ENCODE peak calls at places on chromosomes 13 and 19, in six cellular contexts. N is BJ, X is psoas muscle, M is pancreas, E is keratinocyte, Q is endodermal cell. Z is an unnamed sample.

GRCh38 chr19:35261356-35262100 is 7.2 kb upstream of the USF2 start:
- DNase-seq in N (no peak), X (no peak), M (peak; percentile 21), E (no peak), Q (peak; percentile 42), Z (peak; percentile 62)

GRCh38 chr19:6236310-6237291 is 43.2 kb downstream of the MLLT1 start:
- DNase-seq in N (no peak), X (no peak), M (peak; percentile 95), E (no peak), Q (no peak), Z (no peak)

GRCh38 chr13:61406275-61406674 is 9.4 kb downstream of the PCDH20 start:
- DNase-seq in N (no peak), X (no peak), M (no peak), E (no peak), Q (no peak), Z (no peak)

GRCh38 chr19:44841255-44841654 is 4.8 kb upstream of the NECTIN2 start:
- DNase-seq in N (no peak), X (no peak), M (no peak), E (no peak), Q (no peak), Z (no peak)

GRCh38 chr13:71864094-71864980 is 2.7 kb downstream of the DACH1 start:
- DNase-seq in N (no peak), X (peak; percentile 22), M (peak; percentile 35), E (no peak), Q (no peak), Z (peak; percentile 24)

GRCh38 chr13:109357751-109358150 is 428.6 kb downstream of the IRS2 start:
- DNase-seq in N (no peak), X (no peak), M (no peak), E (no peak), Q (no peak), Z (no peak)

GRCh38 chr19:46218160-46218559 is 11.4 kb upstream of the IGFL1 start:
- DNase-seq in N (no peak), X (no peak), M (no peak), E (no peak), Q (peak; percentile 94), Z (no peak)

GRCh38 chr13:64591981-64592380 is 2638.2 kb downstream of the PCDH9 start:
- DNase-seq in N (peak; percentile 6), X (no peak), M (no peak), E (no peak), Q (no peak), Z (no peak)

GRCh38 chr19:53991224-53992113 is at the start of gene CACNG6:
- DNase-seq in N (no peak), X (peak; percentile 67), M (no peak), E (no peak), Q (peak; percentile 86), Z (no peak)

GRCh38 chr13:78827471-78827870 is 168.5 kb upstream of the OBI1 start:
- DNase-seq in N (no peak), X (no peak), M (no peak), E (no peak), Q (peak; percentile 47), Z (no peak)

GRCh38 chr13:73038064-73038463 is 20.7 kb upstream of the KLF5 start:
- DNase-seq in N (no peak), X (no peak), M (no peak), E (no peak), Q (no peak), Z (no peak)

GRCh38 chr13:54144809-54145208 is 1116.2 kb downstream of the OLFM4 start:
- DNase-seq in N (no peak), X (no peak), M (no peak), E (no peak), Q (no peak), Z (no peak)

GRCh38 chr19:53511933-53512374 is 26.0 kb upstream of the ZNF331 start:
- DNase-seq in N (no peak), X (peak; percentile 45), M (peak; percentile 65), E (no peak), Q (peak; percentile 94), Z (peak; percentile 40)

GRCh38 chr19:40668991-40669614 is 21.3 kb downstream of the NUMBL start:
- DNase-seq in N (no peak), X (no peak), M (no peak), E (no peak), Q (no peak), Z (no peak)

GRCh38 chr13:51920786-51921185 is 59.0 kb downstream of the CCDC70 start:
- DNase-seq in N (no peak), X (no peak), M (no peak), E (no peak), Q (no peak), Z (no peak)

GRCh38 chr19:40578442-40578908 is 1.8 kb downstream of the SHKBP1 start:
- DNase-seq in N (no peak), X (no peak), M (no peak), E (no peak), Q (peak; percentile 90), Z (no peak)

GRCh38 chr13:40438999-40439797 is 227.2 kb downstream of the FOXO1 start:
- DNase-seq in N (no peak), X (no peak), M (no peak), E (no peak), Q (no peak), Z (peak; percentile 21)

GRCh38 chr19:4057913-4058695 is 8.6 kb downstream of the ZBTB7A start:
- DNase-seq in N (peak; percentile 47), X (peak; percentile 94), M (peak; percentile 70), E (no peak), Q (no peak), Z (peak; percentile 98)

GRCh38 chr13:28820099-28821051 is at the start of gene MTUS2:
- DNase-seq in N (no peak), X (no peak), M (no peak), E (no peak), Q (peak; percentile 83), Z (no peak)

GRCh38 chr13:48356750-48357149 is 53.2 kb downstream of the RB1 start:
- DNase-seq in N (no peak), X (no peak), M (no peak), E (no peak), Q (no peak), Z (no peak)

GRCh38 chr19:38304866-38305429 is 897 bp downstream of the C19orf33 start:
- DNase-seq in N (no peak), X (no peak), M (peak; percentile 89), E (peak; percentile 89), Q (peak; percentile 98), Z (no peak)

GRCh38 chr13:27522847-27523246 is 72.5 kb upstream of the MTIF3 start:
- DNase-seq in N (no peak), X (no peak), M (no peak), E (no peak), Q (no peak), Z (no peak)

GRCh38 chr19:43474986-43475705 is 9.7 kb upstream of the LYPD3 start:
- DNase-seq in N (peak; percentile 53), X (peak; percentile 94), M (peak; percentile 96), E (peak; percentile 55), Q (peak; percentile 98), Z (peak; percentile 97)

GRCh38 chr13:29901714-29902631 is 51.6 kb upstream of the UBL3 start:
- DNase-seq in N (peak; percentile 83), X (no peak), M (no peak), E (no peak), Q (no peak), Z (no peak)

GRCh38 chr13:46982856-46983582 is 86.2 kb upstream of the HTR2A start:
- DNase-seq in N (no peak), X (no peak), M (no peak), E (no peak), Q (no peak), Z (no peak)

GRCh38 chr13:105278797-105279425 is 1256.6 kb downstream of the EFNB2 start:
- DNase-seq in N (no peak), X (no peak), M (no peak), E (no peak), Q (peak; percentile 77), Z (no peak)

GRCh38 chr19:49554701-49555181 is 25.6 kb downstream of the NOSIP start:
- DNase-seq in N (no peak), X (peak; percentile 26), M (peak; percentile 41), E (no peak), Q (no peak), Z (no peak)

DNA sequence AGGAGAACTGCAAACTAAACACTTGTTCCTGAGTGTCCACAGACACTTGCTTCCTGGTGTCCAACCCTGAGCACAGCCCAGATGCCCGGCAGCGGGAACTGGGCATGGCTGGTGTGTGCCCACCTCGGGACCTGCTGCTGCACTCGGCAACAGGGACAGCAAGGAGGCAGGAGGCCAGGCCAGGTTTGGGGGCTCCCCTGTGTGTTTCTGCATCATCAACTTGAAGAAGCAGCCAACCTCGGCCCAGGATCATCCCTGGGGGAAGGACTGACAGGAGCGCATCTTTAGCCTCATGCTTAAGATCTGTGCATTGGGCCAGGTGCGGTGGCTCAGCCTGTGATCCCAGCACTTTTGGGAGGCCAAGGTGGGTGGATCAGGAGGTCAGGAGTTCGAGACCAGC is 35.1 kb upstream of the LDLR start:
- DNase-seq in N (no peak), X (no peak), M (no peak), E (no peak), Q (no peak), Z (no peak)
- H3K36me3 ChIP-seq in N (peaks cover 20% of the 10 kb centered on the region), X (no peaks in the 10 kb centered on the region), M (no peaks in the 10 kb centered on the region), E (peaks cover 22% of the 10 kb centered on the region), Q (peaks cover 73% of the 10 kb centered on the region), Z (peaks cover 8% of the 10 kb centered on the region)

GRCh38 chr19:18488838-18489626 is 32.8 kb downstream of the ELL start:
- DNase-seq in N (no peak), X (no peak), M (peak; percentile 78), E (no peak), Q (peak; percentile 89), Z (no peak)
- TF ChIP-seq CTCF in N (peak; percentile 28), X (peak; percentile 33), M (peak; percentile 30), E (peak; percentile 39), Q (peak; percentile 75), Z (peak; percentile 20)

GRCh38 chr13:77176350-77176749 is 149.4 kb upstream of the FBXL3 start:
- DNase-seq in N (no peak), X (no peak), M (no peak), E (no peak), Q (no peak), Z (no peak)

GRCh38 chr13:77172650-77173049 is 145.7 kb upstream of the FBXL3 start:
- DNase-seq in N (no peak), X (no peak), M (no peak), E (no peak), Q (no peak), Z (no peak)

GRCh38 chr13:77180011-77180410 is 146.9 kb downstream of the MYCBP2 start:
- DNase-seq in N (no peak), X (no peak), M (no peak), E (no peak), Q (no peak), Z (no peak)

GRCh38 chr13:77177646-77178045 is 149.2 kb downstream of the MYCBP2 start:
- DNase-seq in N (no peak), X (no peak), M (no peak), E (no peak), Q (no peak), Z (no peak)
- H3K36me3 ChIP-seq in N (peaks cover 10% of the 10 kb centered on the region), X (peaks cover 6% of the 10 kb centered on the region), M (peaks cover 13% of the 10 kb centered on the region), E (peaks cover 23% of the 10 kb centered on the region), Q (peaks cover 30% of the 10 kb centered on the region), Z (peaks cover 68% of the 10 kb centered on the region)

DNA sequence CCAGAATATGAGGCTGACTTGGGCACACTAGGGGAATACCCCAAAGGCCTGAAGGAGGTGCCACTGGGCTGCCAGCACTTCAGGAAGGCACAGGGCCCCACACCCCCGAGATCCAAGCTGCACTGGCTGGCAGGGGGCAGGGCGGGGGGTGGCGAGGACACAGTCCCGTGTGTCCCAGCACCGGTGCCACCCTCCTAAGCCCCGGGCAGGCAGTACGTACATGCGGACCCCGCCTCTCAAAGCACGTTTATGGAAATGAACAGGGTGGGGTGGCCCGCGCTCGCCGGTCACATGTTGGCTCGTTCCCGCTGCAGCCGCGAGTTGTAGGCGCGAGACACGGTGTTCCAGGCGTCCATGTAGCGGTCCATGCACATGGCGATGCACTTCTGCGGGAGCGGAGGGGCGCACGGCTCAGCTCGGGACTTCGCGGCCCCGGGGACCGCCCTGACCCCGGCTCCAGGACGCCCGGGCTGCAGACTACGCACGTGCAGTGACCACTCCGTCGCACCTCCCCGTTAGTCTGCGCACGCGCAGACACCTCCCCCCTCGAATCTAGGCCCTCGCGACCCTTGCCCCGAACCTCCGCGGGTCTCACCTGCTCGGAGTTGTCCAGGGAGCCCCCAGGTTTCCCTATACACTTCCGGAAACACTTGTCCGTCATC is 594 bp downstream of the TIMM13 start:
- DNase-seq in N (no peak), X (peak; percentile 60), M (peak; percentile 57), E (no peak), Q (peak; percentile 85), Z (no peak)
- TF ChIP-seq CTCF in N (no peak), X (no peak), M (no peak), E (peak; percentile 8), Q (peak; percentile 27), Z (no peak)

Z was measured in tibial artery.